ENCODE peak calls at places on chromosomes 7 and 10, in eight cellular contexts. One of them, this sample, is unnamed. For H3K4me1, the result is how much of the 10 kb centered on the place peaks cover.

GRCh38 chr10:36602374-36602773 is 523.0 kb upstream of the ANKRD30A start:
- DNase-seq in spleen: no peak
- DNase-seq in uterus: no peak
- DNase-seq in lung: no peak
- DNase-seq in mesenchymal stem cell: peak
- DNase-seq in CD8-positive, alpha-beta T cell: no peak
- DNase-seq in NT2/D1: no peak
- DNase-seq in aorta: no peak
- DNase-seq in this sample: no peak

GRCh38 chr7:153301908-153302307 is 542.4 kb downstream of the ACTR3B start:
- DNase-seq in spleen: no peak
- DNase-seq in aorta: no peak
- DNase-seq in NT2/D1: no peak
- DNase-seq in lung: no peak
- DNase-seq in CD8-positive, alpha-beta T cell: no peak
- DNase-seq in uterus: no peak
- DNase-seq in mesenchymal stem cell: no peak
- DNase-seq in this sample: no peak

GRCh38 chr7:70797109-70797514 is 334.8 kb upstream of the GALNT17 start:
- DNase-seq in NT2/D1: no peak
- DNase-seq in aorta: no peak
- DNase-seq in uterus: no peak
- DNase-seq in spleen: no peak
- DNase-seq in lung: no peak
- DNase-seq in CD8-positive, alpha-beta T cell: no peak
- DNase-seq in mesenchymal stem cell: no peak
- DNase-seq in this sample: no peak

GRCh38 chr7:5422324-5423271 is 1.0 kb downstream of the TNRC18 start:
- DNase-seq in spleen: peak
- DNase-seq in NT2/D1: no peak
- DNase-seq in mesenchymal stem cell: peak
- DNase-seq in CD8-positive, alpha-beta T cell: no peak
- DNase-seq in uterus: peak
- DNase-seq in aorta: no peak
- DNase-seq in lung: no peak
- DNase-seq in this sample: no peak

GRCh38 chr10:34933676-34934075 is 118.6 kb upstream of the PARD3 start:
- DNase-seq in uterus: peak
- DNase-seq in mesenchymal stem cell: no peak
- DNase-seq in aorta: no peak
- DNase-seq in lung: no peak
- DNase-seq in NT2/D1: no peak
- DNase-seq in spleen: no peak
- DNase-seq in CD8-positive, alpha-beta T cell: no peak
- DNase-seq in this sample: no peak

GRCh38 chr10:132533571-132534260 is 3.9 kb upstream of the INPP5A start:
- DNase-seq in aorta: peak
- DNase-seq in NT2/D1: no peak
- DNase-seq in mesenchymal stem cell: no peak
- DNase-seq in spleen: no peak
- DNase-seq in lung: no peak
- DNase-seq in uterus: peak
- DNase-seq in CD8-positive, alpha-beta T cell: no peak
- DNase-seq in this sample: no peak

GRCh38 chr10:17528296-17528862 is 74.0 kb upstream of the ST8SIA6 start:
- DNase-seq in mesenchymal stem cell: no peak
- DNase-seq in CD8-positive, alpha-beta T cell: no peak
- DNase-seq in NT2/D1: no peak
- DNase-seq in uterus: no peak
- DNase-seq in spleen: no peak
- DNase-seq in lung: no peak
- DNase-seq in aorta: no peak
- DNase-seq in this sample: no peak

GRCh38 chr10:19788075-19788686 is 28.1 kb upstream of the PLXDC2 start:
- DNase-seq in uterus: no peak
- DNase-seq in NT2/D1: peak
- DNase-seq in lung: no peak
- DNase-seq in aorta: no peak
- DNase-seq in CD8-positive, alpha-beta T cell: no peak
- DNase-seq in mesenchymal stem cell: peak
- DNase-seq in spleen: no peak
- DNase-seq in this sample: no peak

GRCh38 chr10:110501142-110501937 is 3.6 kb downstream of the DUSP5 start:
- DNase-seq in mesenchymal stem cell: peak
- DNase-seq in lung: peak
- DNase-seq in spleen: peak
- DNase-seq in CD8-positive, alpha-beta T cell: no peak
- DNase-seq in uterus: peak
- DNase-seq in NT2/D1: no peak
- DNase-seq in aorta: peak
- DNase-seq in this sample: peak

GRCh38 chr7:114879554-114879953 is 42.3 kb upstream of the MDFIC start:
- DNase-seq in NT2/D1: no peak
- DNase-seq in aorta: no peak
- DNase-seq in uterus: no peak
- DNase-seq in CD8-positive, alpha-beta T cell: no peak
- DNase-seq in mesenchymal stem cell: no peak
- DNase-seq in spleen: no peak
- DNase-seq in lung: no peak
- DNase-seq in this sample: no peak

DNA sequence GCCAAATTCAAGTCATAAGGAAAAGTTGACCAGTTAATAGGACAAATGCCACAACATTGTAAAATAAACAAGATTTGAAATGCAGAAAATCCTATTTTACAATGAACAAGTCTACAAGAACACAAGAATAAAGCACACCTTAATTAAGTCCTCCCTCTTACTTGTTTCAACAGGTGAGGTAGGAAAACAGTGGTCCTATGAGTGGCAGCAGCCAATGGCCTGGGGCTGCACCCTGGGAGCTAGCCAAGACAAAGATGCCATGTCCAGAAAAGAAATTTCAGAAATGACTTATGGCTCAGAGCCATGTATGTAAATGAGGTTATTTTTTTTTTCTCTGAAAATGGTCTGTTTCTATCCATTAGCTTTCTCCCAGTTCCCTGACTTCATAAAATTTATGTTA is 14.3 kb downstream of the KLLN start:
- DNase-seq in spleen: no peak
- DNase-seq in lung: no peak
- DNase-seq in aorta: no peak
- DNase-seq in NT2/D1: no peak
- DNase-seq in uterus: no peak
- DNase-seq in CD8-positive, alpha-beta T cell: no peak
- DNase-seq in mesenchymal stem cell: no peak
- DNase-seq in this sample: no peak
- H3K4me1 ChIP-seq in spleen: under half
- H3K4me1 ChIP-seq in lung: under half
- H3K4me1 ChIP-seq in aorta: under half
- H3K4me1 ChIP-seq in NT2/D1: under half
- H3K4me1 ChIP-seq in uterus: under half
- H3K4me1 ChIP-seq in CD8-positive, alpha-beta T cell: under half
- H3K4me1 ChIP-seq in mesenchymal stem cell: under half
- H3K4me1 ChIP-seq in this sample: under half

DNA sequence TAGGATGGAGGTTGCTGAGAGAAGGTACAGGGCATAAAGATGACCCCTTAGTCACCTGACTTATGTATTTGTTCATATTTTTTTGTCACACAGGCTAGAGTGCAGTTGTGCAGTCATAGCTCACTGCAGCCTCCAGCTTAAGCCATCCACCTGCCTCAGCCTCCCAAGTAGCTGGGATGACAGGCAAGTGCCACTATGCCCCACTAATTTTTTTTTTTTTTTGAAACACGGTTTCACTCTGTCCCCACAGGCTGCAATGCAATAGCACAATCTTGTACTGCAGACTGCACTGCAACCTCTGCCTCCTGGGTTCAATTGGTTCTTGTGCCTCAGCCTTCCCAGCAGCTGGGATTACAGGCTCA is 1.8 kb downstream of the MBLAC1 start:
- DNase-seq in aorta: no peak
- DNase-seq in lung: no peak
- DNase-seq in NT2/D1: no peak
- DNase-seq in mesenchymal stem cell: no peak
- DNase-seq in uterus: no peak
- DNase-seq in CD8-positive, alpha-beta T cell: no peak
- DNase-seq in spleen: no peak
- DNase-seq in this sample: no peak
- H3K4me3 ChIP-seq in aorta: no peak
- H3K4me3 ChIP-seq in lung: no peak
- H3K4me3 ChIP-seq in NT2/D1: no peak
- H3K4me3 ChIP-seq in mesenchymal stem cell: no peak
- H3K4me3 ChIP-seq in uterus: no peak
- H3K4me3 ChIP-seq in CD8-positive, alpha-beta T cell: no peak
- H3K4me3 ChIP-seq in spleen: no peak
- H3K4me3 ChIP-seq in this sample: no peak

DNA sequence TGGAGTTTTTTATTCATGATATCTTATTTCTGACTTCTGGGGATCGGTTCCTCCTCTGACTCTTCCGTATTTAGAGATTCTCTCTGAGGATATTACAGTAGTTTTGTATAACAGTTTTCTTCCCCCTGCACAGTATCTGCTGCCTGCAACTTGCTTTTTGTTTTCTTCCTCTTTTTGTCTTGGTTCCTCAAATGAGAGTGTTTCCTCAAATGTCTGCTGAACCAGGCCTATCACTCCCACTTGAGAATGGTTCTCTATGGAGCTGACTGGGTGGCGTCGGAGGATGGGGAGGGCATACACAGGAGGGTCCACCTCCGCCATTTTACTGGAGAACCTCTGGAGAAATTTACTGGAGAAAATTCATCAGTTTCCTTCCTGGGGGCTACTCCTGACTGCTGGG is 27.7 kb downstream of the ARHGAP22 start:
- DNase-seq in uterus: no peak
- DNase-seq in lung: no peak
- DNase-seq in CD8-positive, alpha-beta T cell: no peak
- DNase-seq in spleen: no peak
- DNase-seq in mesenchymal stem cell: no peak
- DNase-seq in NT2/D1: no peak
- DNase-seq in aorta: no peak
- DNase-seq in this sample: no peak
- H3K4me1 ChIP-seq in uterus: under half
- H3K4me1 ChIP-seq in lung: under half
- H3K4me1 ChIP-seq in CD8-positive, alpha-beta T cell: under half
- H3K4me1 ChIP-seq in spleen: under half
- H3K4me1 ChIP-seq in mesenchymal stem cell: under half
- H3K4me1 ChIP-seq in NT2/D1: under half
- H3K4me1 ChIP-seq in aorta: under half
- H3K4me1 ChIP-seq in this sample: under half

GRCh38 chr10:62056219-62056618 is 154.7 kb downstream of the ARID5B start:
- DNase-seq in spleen: no peak
- DNase-seq in CD8-positive, alpha-beta T cell: no peak
- DNase-seq in lung: no peak
- DNase-seq in aorta: no peak
- DNase-seq in NT2/D1: no peak
- DNase-seq in uterus: no peak
- DNase-seq in mesenchymal stem cell: peak
- DNase-seq in this sample: no peak

GRCh38 chr10:62054825-62055224 is 153.3 kb downstream of the ARID5B start:
- DNase-seq in aorta: no peak
- DNase-seq in spleen: no peak
- DNase-seq in uterus: no peak
- DNase-seq in CD8-positive, alpha-beta T cell: no peak
- DNase-seq in mesenchymal stem cell: peak
- DNase-seq in lung: no peak
- DNase-seq in NT2/D1: no peak
- DNase-seq in this sample: no peak

GRCh38 chr10:62052276-62052675 is 150.8 kb downstream of the ARID5B start:
- DNase-seq in aorta: no peak
- DNase-seq in NT2/D1: no peak
- DNase-seq in uterus: no peak
- DNase-seq in mesenchymal stem cell: no peak
- DNase-seq in spleen: no peak
- DNase-seq in lung: no peak
- DNase-seq in CD8-positive, alpha-beta T cell: no peak
- DNase-seq in this sample: no peak

GRCh38 chr10:62054408-62054807 is 152.9 kb downstream of the ARID5B start:
- DNase-seq in CD8-positive, alpha-beta T cell: no peak
- DNase-seq in lung: no peak
- DNase-seq in mesenchymal stem cell: no peak
- DNase-seq in NT2/D1: no peak
- DNase-seq in uterus: no peak
- DNase-seq in aorta: no peak
- DNase-seq in spleen: no peak
- DNase-seq in this sample: no peak

GRCh38 chr10:62053860-62054259 is 152.4 kb downstream of the ARID5B start:
- DNase-seq in mesenchymal stem cell: no peak
- DNase-seq in aorta: no peak
- DNase-seq in uterus: no peak
- DNase-seq in NT2/D1: no peak
- DNase-seq in CD8-positive, alpha-beta T cell: no peak
- DNase-seq in lung: no peak
- DNase-seq in spleen: no peak
- DNase-seq in this sample: no peak
- H3K4me3 ChIP-seq in mesenchymal stem cell: no peak
- H3K4me3 ChIP-seq in aorta: peak
- H3K4me3 ChIP-seq in uterus: peak
- H3K4me3 ChIP-seq in NT2/D1: no peak
- H3K4me3 ChIP-seq in CD8-positive, alpha-beta T cell: no peak
- H3K4me3 ChIP-seq in lung: no peak
- H3K4me3 ChIP-seq in spleen: no peak
- H3K4me3 ChIP-seq in this sample: no peak

GRCh38 chr10:33235271-33235884 is 99.1 kb downstream of the NRP1 start:
- DNase-seq in spleen: no peak
- DNase-seq in CD8-positive, alpha-beta T cell: no peak
- DNase-seq in NT2/D1: no peak
- DNase-seq in mesenchymal stem cell: no peak
- DNase-seq in aorta: no peak
- DNase-seq in lung: no peak
- DNase-seq in uterus: no peak
- DNase-seq in this sample: no peak

GRCh38 chr10:33235951-33236350 is 98.5 kb downstream of the NRP1 start:
- DNase-seq in spleen: no peak
- DNase-seq in aorta: no peak
- DNase-seq in lung: no peak
- DNase-seq in mesenchymal stem cell: no peak
- DNase-seq in NT2/D1: no peak
- DNase-seq in CD8-positive, alpha-beta T cell: no peak
- DNase-seq in uterus: no peak
- DNase-seq in this sample: no peak

GRCh38 chr10:33237736-33238624 is 96.5 kb downstream of the NRP1 start:
- DNase-seq in NT2/D1: peak
- DNase-seq in spleen: no peak
- DNase-seq in lung: no peak
- DNase-seq in mesenchymal stem cell: peak
- DNase-seq in aorta: no peak
- DNase-seq in CD8-positive, alpha-beta T cell: no peak
- DNase-seq in uterus: no peak
- DNase-seq in this sample: no peak

GRCh38 chr10:33238643-33239042 is 95.8 kb downstream of the NRP1 start:
- DNase-seq in NT2/D1: no peak
- DNase-seq in mesenchymal stem cell: peak
- DNase-seq in CD8-positive, alpha-beta T cell: no peak
- DNase-seq in lung: no peak
- DNase-seq in spleen: no peak
- DNase-seq in uterus: no peak
- DNase-seq in aorta: no peak
- DNase-seq in this sample: no peak

GRCh38 chr10:33236916-33237315 is 97.6 kb downstream of the NRP1 start:
- DNase-seq in lung: no peak
- DNase-seq in aorta: no peak
- DNase-seq in uterus: no peak
- DNase-seq in NT2/D1: no peak
- DNase-seq in mesenchymal stem cell: no peak
- DNase-seq in spleen: no peak
- DNase-seq in CD8-positive, alpha-beta T cell: no peak
- DNase-seq in this sample: no peak
- H3K4me1 ChIP-seq in lung: under half
- H3K4me1 ChIP-seq in aorta: under half
- H3K4me1 ChIP-seq in uterus: under half
- H3K4me1 ChIP-seq in NT2/D1: under half
- H3K4me1 ChIP-seq in mesenchymal stem cell: under half
- H3K4me1 ChIP-seq in spleen: under half
- H3K4me1 ChIP-seq in CD8-positive, alpha-beta T cell: under half
- H3K4me1 ChIP-seq in this sample: under half

This sample was measured in right atrium auricular region.